ENCODE peak calls at places on chromosomes 13 and 19, in nine cellular contexts. One of them, this sample, is unnamed.
A peak's percentile ranks its signal among the peaks of the same experiment; 100 is the strongest.

GRCh38 chr19:5271145-5271544 is 69.5 kb downstream of the PTPRS start:
- DNase-seq in ovary: no peak
- DNase-seq in right atrium auricular region: no peak
- DNase-seq in GM12865: peak; percentile 19
- DNase-seq in thoracic aorta: no peak
- DNase-seq in AG09309: no peak
- DNase-seq in tibial nerve: no peak
- DNase-seq in bronchial epithelial cell: no peak
- DNase-seq in heart left ventricle: no peak
- DNase-seq in this sample: no peak

GRCh38 chr19:5051619-5052018 is 82.7 kb downstream of the KDM4B start:
- DNase-seq in ovary: no peak
- DNase-seq in right atrium auricular region: no peak
- DNase-seq in GM12865: no peak
- DNase-seq in thoracic aorta: no peak
- DNase-seq in AG09309: no peak
- DNase-seq in tibial nerve: no peak
- DNase-seq in bronchial epithelial cell: no peak
- DNase-seq in heart left ventricle: no peak
- DNase-seq in this sample: no peak

GRCh38 chr13:44412341-44412935 is 38.8 kb downstream of the SERP2 start:
- DNase-seq in ovary: no peak
- DNase-seq in right atrium auricular region: no peak
- DNase-seq in GM12865: no peak
- DNase-seq in thoracic aorta: no peak
- DNase-seq in AG09309: no peak
- DNase-seq in tibial nerve: no peak
- DNase-seq in bronchial epithelial cell: no peak
- DNase-seq in heart left ventricle: no peak
- DNase-seq in this sample: no peak

GRCh38 chr19:35109395-35110112 is 6.1 kb upstream of the FXYD3 start:
- DNase-seq in ovary: no peak
- DNase-seq in right atrium auricular region: no peak
- DNase-seq in GM12865: no peak
- DNase-seq in thoracic aorta: no peak
- DNase-seq in AG09309: no peak
- DNase-seq in tibial nerve: no peak
- DNase-seq in bronchial epithelial cell: no peak
- DNase-seq in heart left ventricle: no peak
- DNase-seq in this sample: no peak

GRCh38 chr19:31553112-31553843 is 204.0 kb upstream of the TSHZ3 start:
- DNase-seq in ovary: peak; percentile 44
- DNase-seq in right atrium auricular region: no peak
- DNase-seq in GM12865: no peak
- DNase-seq in thoracic aorta: no peak
- DNase-seq in AG09309: no peak
- DNase-seq in tibial nerve: peak; percentile 33
- DNase-seq in bronchial epithelial cell: no peak
- DNase-seq in heart left ventricle: no peak
- DNase-seq in this sample: no peak

GRCh38 chr13:88919970-88920628 is 1248.9 kb downstream of the SLITRK5 start:
- DNase-seq in ovary: no peak
- DNase-seq in right atrium auricular region: no peak
- DNase-seq in GM12865: peak; percentile 35
- DNase-seq in thoracic aorta: no peak
- DNase-seq in AG09309: no peak
- DNase-seq in tibial nerve: no peak
- DNase-seq in bronchial epithelial cell: no peak
- DNase-seq in heart left ventricle: no peak
- DNase-seq in this sample: no peak

GRCh38 chr19:13951799-13952153 is 533 bp upstream of the DCAF15 start:
- DNase-seq in ovary: no peak
- DNase-seq in right atrium auricular region: no peak
- DNase-seq in GM12865: no peak
- DNase-seq in thoracic aorta: no peak
- DNase-seq in AG09309: no peak
- DNase-seq in tibial nerve: no peak
- DNase-seq in bronchial epithelial cell: no peak
- DNase-seq in heart left ventricle: no peak
- DNase-seq in this sample: no peak

GRCh38 chr19:7787141-7787540 is 24.1 kb downstream of the CLEC4M start:
- DNase-seq in ovary: no peak
- DNase-seq in right atrium auricular region: no peak
- DNase-seq in GM12865: no peak
- DNase-seq in thoracic aorta: no peak
- DNase-seq in AG09309: no peak
- DNase-seq in tibial nerve: no peak
- DNase-seq in bronchial epithelial cell: no peak
- DNase-seq in heart left ventricle: peak; percentile 44
- DNase-seq in this sample: no peak

GRCh38 chr13:77979721-77980377 is 61.2 kb upstream of the EDNRB start:
- DNase-seq in ovary: no peak
- DNase-seq in right atrium auricular region: no peak
- DNase-seq in GM12865: no peak
- DNase-seq in thoracic aorta: no peak
- DNase-seq in AG09309: no peak
- DNase-seq in tibial nerve: no peak
- DNase-seq in bronchial epithelial cell: no peak
- DNase-seq in heart left ventricle: no peak
- DNase-seq in this sample: no peak

GRCh38 chr13:30107126-30107525 is 200.2 kb downstream of the KATNAL1 start:
- DNase-seq in ovary: no peak
- DNase-seq in right atrium auricular region: no peak
- DNase-seq in GM12865: no peak
- DNase-seq in thoracic aorta: no peak
- DNase-seq in AG09309: no peak
- DNase-seq in tibial nerve: no peak
- DNase-seq in bronchial epithelial cell: no peak
- DNase-seq in heart left ventricle: no peak
- DNase-seq in this sample: no peak

GRCh38 chr13:20146381-20146780 is 14.5 kb downstream of the GJA3 start:
- DNase-seq in ovary: no peak
- DNase-seq in right atrium auricular region: no peak
- DNase-seq in GM12865: no peak
- DNase-seq in thoracic aorta: no peak
- DNase-seq in AG09309: no peak
- DNase-seq in tibial nerve: no peak
- DNase-seq in bronchial epithelial cell: no peak
- DNase-seq in heart left ventricle: no peak
- DNase-seq in this sample: no peak
- H3K4me3 ChIP-seq in ovary: no peak overlapping the region
- H3K4me3 ChIP-seq in right atrium auricular region: no peak overlapping the region
- H3K4me3 ChIP-seq in GM12865: no peak overlapping the region
- H3K4me3 ChIP-seq in thoracic aorta: no peak overlapping the region
- H3K4me3 ChIP-seq in AG09309: no peak overlapping the region
- H3K4me3 ChIP-seq in tibial nerve: no peak overlapping the region
- H3K4me3 ChIP-seq in bronchial epithelial cell: no peak overlapping the region
- H3K4me3 ChIP-seq in heart left ventricle: no peak overlapping the region
- H3K4me3 ChIP-seq in this sample: no peak overlapping the region

DNA sequence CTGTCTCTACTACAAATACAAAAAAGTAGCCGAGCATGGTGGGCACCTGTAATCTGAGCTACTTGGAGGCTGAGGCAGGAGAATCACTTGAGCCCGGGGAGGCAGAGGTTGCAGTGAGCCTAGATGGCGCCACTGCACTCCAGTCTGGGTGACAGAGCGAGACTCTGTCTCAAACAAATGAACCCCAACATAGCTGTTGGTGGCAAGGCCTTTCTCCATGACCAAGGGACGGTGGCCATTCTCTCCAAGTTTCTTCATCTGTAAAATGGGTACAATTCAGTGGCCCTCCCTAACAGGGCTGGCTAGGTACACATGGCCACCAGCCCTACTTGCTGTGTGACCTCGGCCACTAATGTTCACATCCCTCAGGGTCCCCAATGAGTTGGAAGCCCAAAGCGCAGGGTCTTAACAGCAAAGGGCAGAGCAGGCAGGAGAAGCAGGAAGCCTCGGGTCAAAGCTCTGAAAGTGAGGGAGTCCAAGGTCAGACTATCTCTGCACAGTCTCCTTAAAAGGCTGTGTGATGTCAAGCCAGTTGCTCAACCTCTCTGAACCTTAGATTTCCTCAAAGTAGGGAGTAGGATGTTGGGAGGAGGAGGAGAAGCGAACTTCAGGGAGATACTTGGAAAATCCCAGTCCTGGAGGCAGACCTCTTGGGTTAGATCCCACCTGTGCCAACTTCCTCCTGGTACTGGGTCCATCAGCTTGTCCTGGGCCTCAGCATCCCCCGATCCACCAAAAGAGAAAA is 2.7 kb downstream of the JUND start:
- DNase-seq in ovary: no peak
- DNase-seq in right atrium auricular region: no peak
- DNase-seq in GM12865: peak; percentile 26
- DNase-seq in thoracic aorta: no peak
- DNase-seq in AG09309: no peak
- DNase-seq in tibial nerve: no peak
- DNase-seq in bronchial epithelial cell: no peak
- DNase-seq in heart left ventricle: no peak
- DNase-seq in this sample: no peak
- TF ChIP-seq CTCF in ovary: peak; percentile 13
- TF ChIP-seq CTCF in right atrium auricular region: no peak
- TF ChIP-seq CTCF in GM12865: peak; percentile 21
- TF ChIP-seq CTCF in thoracic aorta: no peak
- TF ChIP-seq CTCF in AG09309: peak; percentile 33
- TF ChIP-seq CTCF in tibial nerve: no peak
- TF ChIP-seq CTCF in bronchial epithelial cell: peak; percentile 43
- TF ChIP-seq CTCF in heart left ventricle: no peak
- TF ChIP-seq CTCF in this sample: peak; percentile 40

GRCh38 chr13:99299545-99300341 is 7.5 kb downstream of the GPR183 start:
- DNase-seq in ovary: no peak
- DNase-seq in right atrium auricular region: no peak
- DNase-seq in GM12865: no peak
- DNase-seq in thoracic aorta: no peak
- DNase-seq in AG09309: no peak
- DNase-seq in tibial nerve: no peak
- DNase-seq in bronchial epithelial cell: no peak
- DNase-seq in heart left ventricle: no peak
- DNase-seq in this sample: no peak
- H3K4me3 ChIP-seq in ovary: no peak overlapping the region
- H3K4me3 ChIP-seq in right atrium auricular region: no peak overlapping the region
- H3K4me3 ChIP-seq in GM12865: no peak overlapping the region
- H3K4me3 ChIP-seq in thoracic aorta: no peak overlapping the region
- H3K4me3 ChIP-seq in AG09309: no peak overlapping the region
- H3K4me3 ChIP-seq in tibial nerve: no peak overlapping the region
- H3K4me3 ChIP-seq in bronchial epithelial cell: no peak overlapping the region
- H3K4me3 ChIP-seq in heart left ventricle: no peak overlapping the region
- H3K4me3 ChIP-seq in this sample: no peak overlapping the region

GRCh38 chr13:106314417-106314816 is 221.0 kb downstream of the EFNB2 start:
- DNase-seq in ovary: no peak
- DNase-seq in right atrium auricular region: no peak
- DNase-seq in GM12865: no peak
- DNase-seq in thoracic aorta: no peak
- DNase-seq in AG09309: no peak
- DNase-seq in tibial nerve: no peak
- DNase-seq in bronchial epithelial cell: no peak
- DNase-seq in heart left ventricle: no peak
- DNase-seq in this sample: no peak
- TF ChIP-seq CTCF in ovary: no peak
- TF ChIP-seq CTCF in right atrium auricular region: no peak
- TF ChIP-seq CTCF in GM12865: no peak
- TF ChIP-seq CTCF in thoracic aorta: no peak
- TF ChIP-seq CTCF in AG09309: no peak
- TF ChIP-seq CTCF in tibial nerve: no peak
- TF ChIP-seq CTCF in bronchial epithelial cell: no peak
- TF ChIP-seq CTCF in heart left ventricle: no peak
- TF ChIP-seq CTCF in this sample: no peak